ENCODE peak calls at places on chromosomes 13 and 19, in six cellular contexts. E is activated CD4-positive, alpha-beta T cell treated with anti-CD3 and anti-CD28 coated beads for 24 hours; U is dermis microvascular lymphatic vessel endothelial cell; Z is stimulated activated CD8-positive, alpha-beta memory T cell treated with anti-CD3 and anti-CD28 coated beads, Interleukin-2, amount 100 ng/mL, for 1 hour; S is activated naive CD4-positive, alpha-beta T cell; V is occipital lobe. R is an unnamed sample.

GRCh38 chr13:26599403-26599802 is 41.9 kb downstream of the WASF3 start:
- DNase-seq in E (no peak), U (no peak), Z (no peak), S (no peak), V (no peak), R (no peak)

GRCh38 chr19:45591004-45591637 is 6.5 kb upstream of the OPA3 start:
- DNase-seq in E (peak), U (no peak), Z (no peak), S (no peak), V (no peak), R (no peak)

GRCh38 chr13:74288361-74288911 is 154.2 kb upstream of the KLF12 start:
- DNase-seq in E (no peak), U (no peak), Z (no peak), S (peak), V (peak), R (peak)

GRCh38 chr13:100140441-100140840 is 51.5 kb downstream of the PCCA start:
- DNase-seq in E (no peak), U (no peak), Z (no peak), S (no peak), V (no peak), R (no peak)

GRCh38 chr13:94303644-94304174 is 175.8 kb downstream of the DCT start:
- DNase-seq in E (no peak), U (no peak), Z (no peak), S (no peak), V (no peak), R (no peak)

GRCh38 chr13:111219306-111219705 is 101.1 kb upstream of the TEX29 start:
- DNase-seq in E (no peak), U (no peak), Z (no peak), S (no peak), V (no peak), R (no peak)

GRCh38 chr13:98265669-98266551 is 88.8 kb upstream of the RNF113B start:
- DNase-seq in E (no peak), U (no peak), Z (no peak), S (no peak), V (no peak), R (no peak)

GRCh38 chr19:768424-768823 is 17.5 kb downstream of the MISP start:
- DNase-seq in E (no peak), U (no peak), Z (no peak), S (no peak), V (no peak), R (no peak)

GRCh38 chr19:12749938-12750521 is 1.6 kb upstream of the BEST2 start:
- DNase-seq in E (no peak), U (no peak), Z (no peak), S (no peak), V (no peak), R (no peak)

GRCh38 chr19:40632311-40633036 is 31.3 kb downstream of the LTBP4 start:
- DNase-seq in E (no peak), U (no peak), Z (no peak), S (no peak), V (no peak), R (no peak)

GRCh38 chr13:83620535-83621220 is 261.6 kb downstream of the SLITRK1 start:
- DNase-seq in E (no peak), U (no peak), Z (no peak), S (no peak), V (no peak), R (no peak)

GRCh38 chr13:32537580-32538233 is 888 bp downstream of the N4BP2L2 start:
- DNase-seq in E (peak), U (no peak), Z (no peak), S (no peak), V (no peak), R (peak)

GRCh38 chr19:15091918-15092753 is 10.1 kb downstream of the OR1I1 start:
- DNase-seq in E (no peak), U (peak), Z (peak), S (no peak), V (no peak), R (no peak)

GRCh38 chr19:4375164-4375619 is 25.2 kb downstream of the SH3GL1 start:
- DNase-seq in E (no peak), U (no peak), Z (no peak), S (no peak), V (no peak), R (no peak)

GRCh38 chr19:5128251-5128931 is 159.5 kb downstream of the KDM4B start:
- DNase-seq in E (no peak), U (peak), Z (no peak), S (no peak), V (no peak), R (no peak)

GRCh38 chr13:101695870-101696516 is 243.5 kb downstream of the ITGBL1 start:
- DNase-seq in E (no peak), U (no peak), Z (no peak), S (no peak), V (no peak), R (no peak)

GRCh38 chr13:98839826-98840769 is 87.6 kb upstream of the SLC15A1 start:
- DNase-seq in E (peak), U (peak), Z (no peak), S (no peak), V (peak), R (peak)

GRCh38 chr19:5775668-5776309 is 8.8 kb downstream of the PRR22 start:
- DNase-seq in E (no peak), U (no peak), Z (no peak), S (no peak), V (no peak), R (no peak)

GRCh38 chr13:113585828-113586355 is 1.3 kb downstream of the TFDP1 start:
- DNase-seq in E (no peak), U (no peak), Z (no peak), S (no peak), V (no peak), R (no peak)

GRCh38 chr13:24899601-24900000 is 135.6 kb downstream of the RNF17 start:
- DNase-seq in E (no peak), U (no peak), Z (no peak), S (no peak), V (no peak), R (no peak)

GRCh38 chr13:29977721-29978120 is 127.3 kb upstream of the UBL3 start:
- DNase-seq in E (no peak), U (no peak), Z (no peak), S (no peak), V (no peak), R (no peak)

GRCh38 chr19:35907377-35907745 is 734 bp downstream of the TYROBP start:
- DNase-seq in E (no peak), U (no peak), Z (no peak), S (no peak), V (no peak), R (no peak)

GRCh38 chr19:11205939-11206570 is 8.7 kb upstream of the KANK2 start:
- DNase-seq in E (no peak), U (no peak), Z (no peak), S (no peak), V (no peak), R (no peak)

GRCh38 chr19:16764793-16765433 is 45.3 kb downstream of the NWD1 start:
- DNase-seq in E (no peak), U (no peak), Z (no peak), S (no peak), V (no peak), R (no peak)

GRCh38 chr19:41352609-41353465 is 885 bp downstream of the TGFB1 start:
- DNase-seq in E (peak), U (no peak), Z (peak), S (peak), V (no peak), R (peak)

GRCh38 chr13:69755101-69755500 is 352.5 kb upstream of the ATXN8OS start:
- DNase-seq in E (no peak), U (no peak), Z (no peak), S (no peak), V (no peak), R (no peak)

GRCh38 chr13:86737334-86737932 is 933.7 kb upstream of the SLITRK5 start:
- DNase-seq in E (no peak), U (no peak), Z (no peak), S (no peak), V (no peak), R (no peak)

GRCh38 chr19:18437481-18438330 is at the start of gene ISYNA1:
- DNase-seq in E (no peak), U (no peak), Z (no peak), S (peak), V (no peak), R (peak)

GRCh38 chr13:25253702-25254101 is 33.6 kb downstream of the MTMR6 start:
- DNase-seq in E (no peak), U (no peak), Z (no peak), S (no peak), V (no peak), R (no peak)

GRCh38 chr13:102323505-102323904 is 78.3 kb downstream of the FGF14 start:
- DNase-seq in E (no peak), U (no peak), Z (no peak), S (no peak), V (no peak), R (no peak)

GRCh38 chr19:18317998-18318800 is 4.7 kb downstream of the LSM4 start:
- DNase-seq in E (no peak), U (no peak), Z (no peak), S (no peak), V (no peak), R (peak)

GRCh38 chr19:31312004-31312403 is 37.2 kb downstream of the TSHZ3 start:
- DNase-seq in E (peak), U (no peak), Z (no peak), S (no peak), V (no peak), R (no peak)

R was measured in activated T-helper 9 cell treated with anti-CD3 and anti-CD28 coated beads, Interleukin-2, amount 50 U/mL, for 16 hours.